ENCODE peak calls at places on chromosomes 2 and 18, in nine cellular contexts. One of them, this sample, is unnamed.

GRCh38 chr2:241797441-241798080 is 11.4 kb upstream of the NEU4 start:
- DNase-seq in bronchial epithelial cell: no peak
- DNase-seq in astrocyte: no peak
- DNase-seq in right atrium auricular region: peak; percentile 44
- DNase-seq in fibroblast of villous mesenchyme: no peak
- DNase-seq in K562: no peak
- DNase-seq in heart right ventricle: no peak
- DNase-seq in HCT116: no peak
- DNase-seq in mucosa of descending colon: peak; percentile 68
- DNase-seq in this sample: no peak

GRCh38 chr2:136255648-136256461 is 137.9 kb upstream of the CXCR4 start:
- DNase-seq in K562: no peak
- DNase-seq in HCT116: no peak
- DNase-seq in right atrium auricular region: no peak
- DNase-seq in astrocyte: no peak
- DNase-seq in bronchial epithelial cell: no peak
- DNase-seq in mucosa of descending colon: no peak
- DNase-seq in fibroblast of villous mesenchyme: no peak
- DNase-seq in heart right ventricle: no peak
- DNase-seq in this sample: no peak

GRCh38 chr2:226799976-226800940 is 638 bp upstream of the IRS1 start:
- DNase-seq in K562: no peak
- DNase-seq in mucosa of descending colon: peak; percentile 46
- DNase-seq in heart right ventricle: no peak
- DNase-seq in fibroblast of villous mesenchyme: peak; percentile 32
- DNase-seq in HCT116: no peak
- DNase-seq in right atrium auricular region: peak; percentile 64
- DNase-seq in bronchial epithelial cell: peak; percentile 39
- DNase-seq in astrocyte: no peak
- DNase-seq in this sample: no peak

GRCh38 chr2:113795405-113795920 is 39.0 kb upstream of the SLC35F5 start:
- DNase-seq in right atrium auricular region: no peak
- DNase-seq in HCT116: no peak
- DNase-seq in K562: no peak
- DNase-seq in mucosa of descending colon: no peak
- DNase-seq in astrocyte: no peak
- DNase-seq in fibroblast of villous mesenchyme: no peak
- DNase-seq in bronchial epithelial cell: no peak
- DNase-seq in heart right ventricle: no peak
- DNase-seq in this sample: no peak

GRCh38 chr18:44579028-44579692 is 101.5 kb upstream of the SETBP1 start:
- DNase-seq in heart right ventricle: no peak
- DNase-seq in mucosa of descending colon: no peak
- DNase-seq in astrocyte: peak; percentile 79
- DNase-seq in right atrium auricular region: no peak
- DNase-seq in K562: peak; percentile 8
- DNase-seq in bronchial epithelial cell: peak; percentile 70
- DNase-seq in fibroblast of villous mesenchyme: peak; percentile 48
- DNase-seq in HCT116: no peak
- DNase-seq in this sample: no peak

GRCh38 chr2:197813093-197813787 is 8.8 kb downstream of the PLCL1 start:
- DNase-seq in fibroblast of villous mesenchyme: peak; percentile 44
- DNase-seq in heart right ventricle: no peak
- DNase-seq in K562: peak; percentile 51
- DNase-seq in right atrium auricular region: no peak
- DNase-seq in bronchial epithelial cell: peak; percentile 81
- DNase-seq in HCT116: peak; percentile 12
- DNase-seq in astrocyte: peak; percentile 20
- DNase-seq in mucosa of descending colon: no peak
- DNase-seq in this sample: peak; percentile 13

GRCh38 chr18:56068030-56068671 is 480.2 kb upstream of the TCF4 start:
- DNase-seq in K562: no peak
- DNase-seq in mucosa of descending colon: no peak
- DNase-seq in fibroblast of villous mesenchyme: peak; percentile 21
- DNase-seq in bronchial epithelial cell: peak; percentile 74
- DNase-seq in HCT116: no peak
- DNase-seq in heart right ventricle: no peak
- DNase-seq in astrocyte: peak; percentile 70
- DNase-seq in right atrium auricular region: no peak
- DNase-seq in this sample: no peak

GRCh38 chr18:2923464-2923863 is 76.7 kb downstream of the EMILIN2 start:
- DNase-seq in HCT116: no peak
- DNase-seq in fibroblast of villous mesenchyme: no peak
- DNase-seq in bronchial epithelial cell: no peak
- DNase-seq in right atrium auricular region: no peak
- DNase-seq in astrocyte: no peak
- DNase-seq in heart right ventricle: no peak
- DNase-seq in mucosa of descending colon: no peak
- DNase-seq in K562: no peak
- DNase-seq in this sample: no peak

GRCh38 chr18:49164738-49165137 is 214.0 kb upstream of the SMAD7 start:
- DNase-seq in HCT116: no peak
- DNase-seq in right atrium auricular region: no peak
- DNase-seq in bronchial epithelial cell: no peak
- DNase-seq in fibroblast of villous mesenchyme: no peak
- DNase-seq in mucosa of descending colon: no peak
- DNase-seq in K562: no peak
- DNase-seq in astrocyte: no peak
- DNase-seq in heart right ventricle: no peak
- DNase-seq in this sample: no peak

GRCh38 chr2:10877691-10878111 is 34.0 kb upstream of the KCNF1 start:
- DNase-seq in fibroblast of villous mesenchyme: no peak
- DNase-seq in heart right ventricle: no peak
- DNase-seq in mucosa of descending colon: peak; percentile 38
- DNase-seq in right atrium auricular region: no peak
- DNase-seq in HCT116: no peak
- DNase-seq in astrocyte: no peak
- DNase-seq in bronchial epithelial cell: peak; percentile 41
- DNase-seq in K562: no peak
- DNase-seq in this sample: no peak

GRCh38 chr2:186348200-186348599 is 137.9 kb upstream of the ZC3H15 start:
- DNase-seq in right atrium auricular region: no peak
- DNase-seq in bronchial epithelial cell: peak; percentile 87
- DNase-seq in fibroblast of villous mesenchyme: peak; percentile 21
- DNase-seq in HCT116: no peak
- DNase-seq in heart right ventricle: no peak
- DNase-seq in mucosa of descending colon: no peak
- DNase-seq in astrocyte: no peak
- DNase-seq in K562: no peak
- DNase-seq in this sample: no peak

GRCh38 chr2:45741451-45741850 is 90.0 kb downstream of the PRKCE start:
- DNase-seq in right atrium auricular region: no peak
- DNase-seq in HCT116: no peak
- DNase-seq in astrocyte: no peak
- DNase-seq in heart right ventricle: peak; percentile 49
- DNase-seq in bronchial epithelial cell: no peak
- DNase-seq in K562: no peak
- DNase-seq in fibroblast of villous mesenchyme: peak; percentile 46
- DNase-seq in mucosa of descending colon: no peak
- DNase-seq in this sample: no peak

GRCh38 chr2:178844690-178845089 is 37.5 kb upstream of the TTN start:
- DNase-seq in right atrium auricular region: no peak
- DNase-seq in fibroblast of villous mesenchyme: no peak
- DNase-seq in heart right ventricle: no peak
- DNase-seq in HCT116: no peak
- DNase-seq in bronchial epithelial cell: no peak
- DNase-seq in mucosa of descending colon: no peak
- DNase-seq in astrocyte: no peak
- DNase-seq in K562: no peak
- DNase-seq in this sample: no peak

GRCh38 chr2:136022747-136023146 is 37.3 kb upstream of the DARS1 start:
- DNase-seq in HCT116: no peak
- DNase-seq in heart right ventricle: no peak
- DNase-seq in K562: no peak
- DNase-seq in fibroblast of villous mesenchyme: no peak
- DNase-seq in bronchial epithelial cell: no peak
- DNase-seq in astrocyte: no peak
- DNase-seq in right atrium auricular region: no peak
- DNase-seq in mucosa of descending colon: no peak
- DNase-seq in this sample: no peak

DNA sequence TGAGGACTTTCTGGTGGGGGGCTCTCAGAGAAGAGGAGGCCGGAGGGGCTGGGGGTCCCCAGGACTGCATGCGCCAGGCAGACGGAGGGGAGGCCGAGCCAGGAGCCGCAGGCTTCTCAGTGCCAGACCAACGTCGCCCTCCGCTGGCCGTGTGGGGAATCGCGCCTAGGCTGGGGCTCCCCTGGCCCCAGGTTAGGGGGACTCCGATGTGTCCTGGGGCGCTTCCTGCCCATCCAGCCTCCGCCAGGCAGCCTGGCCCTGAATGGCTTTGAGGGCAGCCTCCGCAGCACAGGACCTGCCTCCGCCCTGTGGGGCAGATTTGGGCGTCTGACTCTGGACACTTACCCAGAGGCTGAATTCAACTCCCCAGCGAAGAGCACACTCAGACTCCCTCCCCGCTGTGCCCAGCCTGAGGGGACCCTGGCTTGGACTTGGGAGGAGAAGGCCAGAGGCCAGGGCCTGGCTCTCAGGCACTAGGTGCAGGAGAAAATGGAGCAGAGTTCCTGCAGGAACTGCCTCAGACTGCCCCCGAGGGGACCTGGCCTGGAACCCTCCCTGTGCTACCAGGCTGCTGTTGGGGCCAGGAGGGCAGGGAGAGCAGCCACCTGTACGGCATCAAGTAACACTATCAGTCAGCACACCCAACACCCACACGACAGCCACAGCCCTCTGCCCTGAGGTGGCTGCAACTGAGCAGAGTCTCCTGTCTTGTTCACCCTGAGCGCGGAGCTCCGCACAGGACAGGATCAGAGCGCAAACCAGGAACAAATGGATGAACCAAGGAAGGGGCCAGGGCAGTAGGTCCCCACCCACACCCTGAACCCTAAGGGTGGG is 621 bp upstream of the TEKT4 start:
- DNase-seq in mucosa of descending colon: peak; percentile 11
- DNase-seq in HCT116: no peak
- DNase-seq in astrocyte: no peak
- DNase-seq in K562: peak; percentile 41
- DNase-seq in fibroblast of villous mesenchyme: no peak
- DNase-seq in heart right ventricle: no peak
- DNase-seq in bronchial epithelial cell: no peak
- DNase-seq in right atrium auricular region: peak; percentile 56
- DNase-seq in this sample: no peak
- H3K4me3 ChIP-seq in mucosa of descending colon: no peak overlapping the region
- H3K4me3 ChIP-seq in HCT116: no peak overlapping the region
- H3K4me3 ChIP-seq in astrocyte: no peak overlapping the region
- H3K4me3 ChIP-seq in K562: no peak overlapping the region
- H3K4me3 ChIP-seq in fibroblast of villous mesenchyme: no peak overlapping the region
- H3K4me3 ChIP-seq in heart right ventricle: no peak overlapping the region
- H3K4me3 ChIP-seq in bronchial epithelial cell: no peak overlapping the region
- H3K4me3 ChIP-seq in right atrium auricular region: no peak overlapping the region
- H3K4me3 ChIP-seq in this sample: no peak overlapping the region

DNA sequence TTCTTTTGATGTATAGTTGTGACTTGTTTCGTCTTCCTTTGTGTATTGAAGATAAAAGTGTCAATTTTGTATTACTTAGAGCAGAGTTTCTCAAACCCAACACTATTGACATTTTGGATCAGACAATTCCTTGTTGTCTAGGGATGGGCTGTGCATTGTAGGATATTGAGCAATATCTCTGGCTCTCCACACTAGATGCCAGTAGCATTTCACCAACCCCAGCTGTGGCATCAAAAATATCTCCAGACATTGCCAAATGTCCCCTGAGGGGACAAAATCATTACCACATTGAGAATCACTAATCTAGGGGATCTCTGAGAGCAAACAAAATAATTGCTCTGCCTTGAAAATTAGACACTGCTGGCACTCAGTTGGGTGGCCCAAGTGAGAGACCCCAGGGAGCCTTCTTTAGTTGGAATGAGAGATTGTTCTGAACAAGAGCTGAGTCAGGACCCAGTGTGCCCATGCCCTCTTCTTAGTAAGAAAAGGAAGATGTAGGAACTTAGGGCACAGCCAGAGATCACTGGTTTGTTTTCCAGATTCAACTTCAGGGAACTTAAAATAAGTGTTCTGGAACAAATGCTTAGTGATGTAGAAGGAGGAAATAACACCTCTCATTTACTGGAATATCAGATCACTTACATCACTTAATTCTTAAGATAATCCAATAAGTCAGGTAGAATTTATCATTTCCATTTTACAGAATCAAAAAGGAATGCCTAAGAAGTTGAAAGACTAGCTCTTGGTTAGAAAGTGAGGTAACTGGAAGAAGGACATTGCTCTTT is 466.6 kb upstream of the TNP1 start:
- DNase-seq in bronchial epithelial cell: peak; percentile 17
- DNase-seq in astrocyte: peak; percentile 34
- DNase-seq in heart right ventricle: no peak
- DNase-seq in fibroblast of villous mesenchyme: no peak
- DNase-seq in mucosa of descending colon: no peak
- DNase-seq in K562: no peak
- DNase-seq in HCT116: no peak
- DNase-seq in right atrium auricular region: no peak
- DNase-seq in this sample: no peak
- H3K4me3 ChIP-seq in bronchial epithelial cell: no peak overlapping the region
- H3K4me3 ChIP-seq in astrocyte: no peak overlapping the region
- H3K4me3 ChIP-seq in heart right ventricle: no peak overlapping the region
- H3K4me3 ChIP-seq in fibroblast of villous mesenchyme: no peak overlapping the region
- H3K4me3 ChIP-seq in mucosa of descending colon: no peak overlapping the region
- H3K4me3 ChIP-seq in K562: no peak overlapping the region
- H3K4me3 ChIP-seq in HCT116: no peak overlapping the region
- H3K4me3 ChIP-seq in right atrium auricular region: no peak overlapping the region
- H3K4me3 ChIP-seq in this sample: no peak overlapping the region

DNA sequence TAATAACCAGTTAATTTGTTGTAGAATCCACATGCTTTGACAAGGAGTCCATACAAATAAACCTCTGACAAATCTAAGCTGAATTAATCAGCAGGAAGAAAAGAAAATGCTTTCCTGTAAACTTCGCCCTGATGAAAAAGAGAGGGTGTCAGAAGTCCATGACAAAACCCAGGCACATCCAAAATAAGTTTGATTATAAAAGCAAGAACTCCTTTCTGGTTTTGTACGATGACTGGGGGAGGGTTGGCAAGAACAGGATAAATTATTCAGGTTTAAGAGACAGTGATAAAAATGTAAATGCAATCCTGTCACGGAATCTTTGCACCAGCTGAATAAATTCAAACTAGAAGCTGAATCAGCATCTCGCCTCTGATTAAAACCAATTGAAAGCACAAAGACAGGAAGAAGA is 469.2 kb upstream of the TNP1 start:
- DNase-seq in mucosa of descending colon: no peak
- DNase-seq in bronchial epithelial cell: no peak
- DNase-seq in K562: no peak
- DNase-seq in heart right ventricle: no peak
- DNase-seq in fibroblast of villous mesenchyme: peak; percentile 51
- DNase-seq in right atrium auricular region: no peak
- DNase-seq in astrocyte: peak; percentile 87
- DNase-seq in HCT116: no peak
- DNase-seq in this sample: peak; percentile 78
- H3K4me3 ChIP-seq in mucosa of descending colon: no peak overlapping the region
- H3K4me3 ChIP-seq in bronchial epithelial cell: no peak overlapping the region
- H3K4me3 ChIP-seq in K562: no peak overlapping the region
- H3K4me3 ChIP-seq in heart right ventricle: no peak overlapping the region
- H3K4me3 ChIP-seq in fibroblast of villous mesenchyme: no peak overlapping the region
- H3K4me3 ChIP-seq in right atrium auricular region: no peak overlapping the region
- H3K4me3 ChIP-seq in astrocyte: no peak overlapping the region
- H3K4me3 ChIP-seq in HCT116: no peak overlapping the region
- H3K4me3 ChIP-seq in this sample: no peak overlapping the region

DNA sequence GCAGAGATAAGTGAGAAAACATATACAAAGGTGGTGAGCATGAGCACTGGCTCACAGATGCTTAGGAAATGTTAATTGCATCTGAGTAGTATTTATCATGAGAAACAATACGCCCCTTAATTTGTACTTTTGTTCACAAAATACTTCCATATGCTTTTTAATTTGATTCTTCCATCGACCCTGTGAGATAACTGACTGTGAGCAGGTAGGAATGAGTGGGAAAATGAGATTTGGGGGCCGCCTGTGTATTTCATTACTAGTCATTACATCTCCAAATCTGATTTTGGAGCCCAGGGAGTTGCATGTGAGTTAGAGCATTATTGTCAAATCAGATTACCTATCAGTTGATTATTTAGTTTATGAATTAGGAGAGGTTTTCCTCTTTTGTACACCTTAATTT is 36.7 kb upstream of the NPC1 start:
- DNase-seq in right atrium auricular region: no peak
- DNase-seq in bronchial epithelial cell: no peak
- DNase-seq in HCT116: no peak
- DNase-seq in mucosa of descending colon: no peak
- DNase-seq in K562: no peak
- DNase-seq in fibroblast of villous mesenchyme: no peak
- DNase-seq in astrocyte: no peak
- DNase-seq in heart right ventricle: no peak
- DNase-seq in this sample: no peak
- H3K4me3 ChIP-seq in right atrium auricular region: no peak overlapping the region
- H3K4me3 ChIP-seq in bronchial epithelial cell: no peak overlapping the region
- H3K4me3 ChIP-seq in HCT116: no peak overlapping the region
- H3K4me3 ChIP-seq in mucosa of descending colon: no peak overlapping the region
- H3K4me3 ChIP-seq in K562: no peak overlapping the region
- H3K4me3 ChIP-seq in fibroblast of villous mesenchyme: no peak overlapping the region
- H3K4me3 ChIP-seq in astrocyte: no peak overlapping the region
- H3K4me3 ChIP-seq in heart right ventricle: no peak overlapping the region
- H3K4me3 ChIP-seq in this sample: no peak overlapping the region

This sample was measured in HAP-1.